ENCODE peak calls at places on chromosome 16, in eight cellular contexts. A is choroid plexus epithelial cell; H is stimulated activated CD4-positive, alpha-beta T cell treated with anti-CD3 and anti-CD28 coated beads, Interleukin-12 subunit alpha, Interleukin-12 subunit beta, amount 100 ng/mL, for 48 hours; D is omental fat pad; O is AG20443; P is mucosa of descending colon; R is Calu3; V is thoracic aorta. S is an unnamed sample.
A peak's percentile ranks its signal among the peaks of the same experiment; 100 is the strongest.

GRCh38 chr16:50742521-50743150 is 750 bp downstream of the CYLD start:
- DNase-seq in A (peak; percentile 57), H (no peak), D (no peak), O (peak; percentile 68), P (peak; percentile 47), R (peak; percentile 39), V (no peak), S (peak; percentile 51)

GRCh38 chr16:60031751-60032150 is 1297.6 kb upstream of the GOT2 start:
- DNase-seq in A (peak; percentile 5), H (no peak), D (no peak), O (no peak), P (no peak), R (no peak), V (no peak), S (no peak)

GRCh38 chr16:11609474-11610120 is 22.9 kb upstream of the LITAF start:
- DNase-seq in A (no peak), H (no peak), D (no peak), O (no peak), P (no peak), R (no peak), V (no peak), S (no peak)

GRCh38 chr16:29844575-29845331 is 18.3 kb downstream of the CDIPT start:
- DNase-seq in A (peak; percentile 33), H (no peak), D (no peak), O (no peak), P (no peak), R (no peak), V (no peak), S (no peak)

GRCh38 chr16:50464325-50465290 is 83.6 kb upstream of the NKD1 start:
- DNase-seq in A (no peak), H (no peak), D (no peak), O (no peak), P (no peak), R (no peak), V (no peak), S (no peak)

GRCh38 chr16:77961811-77962210 is 60.5 kb upstream of the CLEC3A start:
- DNase-seq in A (no peak), H (no peak), D (no peak), O (no peak), P (no peak), R (no peak), V (no peak), S (no peak)

GRCh38 chr16:85196976-85197375 is 84.7 kb upstream of the CIBAR2 start:
- DNase-seq in A (no peak), H (no peak), D (no peak), O (no peak), P (no peak), R (no peak), V (no peak), S (no peak)

GRCh38 chr16:30032083-30032819 is 1.2 kb upstream of the TLCD3B start:
- DNase-seq in A (peak; percentile 81), H (peak; percentile 60), D (no peak), O (peak; percentile 79), P (peak; percentile 61), R (peak; percentile 74), V (no peak), S (peak; percentile 87)

GRCh38 chr16:15742716-15743115 is 92.7 kb downstream of the NDE1 start:
- DNase-seq in A (no peak), H (no peak), D (no peak), O (no peak), P (no peak), R (no peak), V (no peak), S (no peak)

GRCh38 chr16:88013091-88013609 is 61.9 kb downstream of the BANP start:
- DNase-seq in A (peak; percentile 34), H (no peak), D (no peak), O (no peak), P (peak; percentile 86), R (no peak), V (no peak), S (no peak)

GRCh38 chr16:57748596-57748995 is 13.0 kb downstream of the KATNB1 start:
- DNase-seq in A (no peak), H (no peak), D (no peak), O (no peak), P (no peak), R (no peak), V (no peak), S (no peak)

GRCh38 chr16:11190585-11191565 is 65.1 kb downstream of the SOCS1 start:
- DNase-seq in A (peak; percentile 17), H (no peak), D (no peak), O (peak; percentile 48), P (no peak), R (no peak), V (no peak), S (no peak)

GRCh38 chr16:55666012-55666411 is 10.2 kb downstream of the SLC6A2 start:
- DNase-seq in A (no peak), H (no peak), D (no peak), O (no peak), P (no peak), R (no peak), V (no peak), S (no peak)

GRCh38 chr16:82181456-82182185 is 11.6 kb upstream of the MPHOSPH6 start:
- DNase-seq in A (no peak), H (no peak), D (no peak), O (no peak), P (peak; percentile 21), R (no peak), V (no peak), S (no peak)

GRCh38 chr16:30741461-30741914 is 6.7 kb upstream of the PHKG2 start:
- DNase-seq in A (peak; percentile 92), H (no peak), D (no peak), O (peak; percentile 82), P (peak; percentile 51), R (peak; percentile 88), V (no peak), S (no peak)

GRCh38 chr16:66290431-66290830 is 76.1 kb upstream of the CDH5 start:
- DNase-seq in A (no peak), H (no peak), D (no peak), O (no peak), P (no peak), R (no peak), V (no peak), S (no peak)

GRCh38 chr16:55077231-55077630 is 146.6 kb downstream of the IRX5 start:
- DNase-seq in A (no peak), H (no peak), D (no peak), O (peak; percentile 27), P (no peak), R (no peak), V (no peak), S (no peak)

GRCh38 chr16:24896439-24896838 is 50.7 kb downstream of the SLC5A11 start:
- DNase-seq in A (no peak), H (no peak), D (no peak), O (no peak), P (no peak), R (no peak), V (no peak), S (no peak)

GRCh38 chr16:16867994-16868393 is 489.1 kb downstream of the NPIPA7 start:
- DNase-seq in A (no peak), H (no peak), D (no peak), O (no peak), P (no peak), R (no peak), V (no peak), S (no peak)

GRCh38 chr16:71537643-71538042 is 11.4 kb downstream of the CHST4 start:
- DNase-seq in A (peak; percentile 77), H (peak; percentile 5), D (no peak), O (peak; percentile 65), P (peak; percentile 67), R (peak; percentile 78), V (no peak), S (peak; percentile 68)

GRCh38 chr16:87465306-87465705 is 27.5 kb downstream of the ZCCHC14 start:
- DNase-seq in A (peak; percentile 92), H (no peak), D (peak; percentile 66), O (peak; percentile 90), P (peak; percentile 69), R (peak; percentile 77), V (peak; percentile 53), S (peak; percentile 83)

GRCh38 chr16:48820379-48820778 is 210.4 kb upstream of the N4BP1 start:
- DNase-seq in A (no peak), H (no peak), D (no peak), O (no peak), P (no peak), R (no peak), V (no peak), S (peak; percentile 9)

GRCh38 chr16:83887088-83887487 is 11.8 kb upstream of the MLYCD start:
- DNase-seq in A (peak; percentile 23), H (no peak), D (no peak), O (peak; percentile 50), P (peak; percentile 62), R (no peak), V (no peak), S (peak; percentile 15)

GRCh38 chr16:28590384-28591340 is 6.2 kb downstream of the SULT1A2 start:
- DNase-seq in A (no peak), H (no peak), D (no peak), O (no peak), P (no peak), R (no peak), V (no peak), S (no peak)

GRCh38 chr16:77445321-77445720 is 10.5 kb upstream of the ADAMTS18 start:
- DNase-seq in A (no peak), H (no peak), D (no peak), O (no peak), P (no peak), R (no peak), V (no peak), S (no peak)

GRCh38 chr16:2584742-2585650 is 47.2 kb downstream of the PDPK1 start:
- DNase-seq in A (peak; percentile 26), H (no peak), D (no peak), O (peak; percentile 45), P (peak; percentile 21), R (no peak), V (no peak), S (no peak)

GRCh38 chr16:12763517-12763916 is 40.2 kb downstream of the CPPED1 start:
- DNase-seq in A (peak; percentile 36), H (no peak), D (no peak), O (no peak), P (no peak), R (no peak), V (no peak), S (no peak)

GRCh38 chr16:89574681-89575246 is 794 bp upstream of the CPNE7 start:
- DNase-seq in A (peak; percentile 81), H (peak; percentile 61), D (no peak), O (peak; percentile 96), P (peak; percentile 68), R (peak; percentile 91), V (no peak), S (peak; percentile 86)

GRCh38 chr16:11099672-11100195 is 155.4 kb downstream of the CLEC16A start:
- DNase-seq in A (no peak), H (no peak), D (no peak), O (no peak), P (no peak), R (no peak), V (no peak), S (no peak)

GRCh38 chr16:8946544-8946943 is 17.2 kb downstream of the USP7 start:
- DNase-seq in A (no peak), H (no peak), D (no peak), O (no peak), P (peak; percentile 68), R (no peak), V (no peak), S (no peak)